ENCODE peak calls at places on chromosomes 11 and 22, in five cellular contexts. One of them, this sample, is unnamed.

GRCh38 chr11:7281083-7281482 is 29.4 kb downstream of the SYT9 start:
- DNase-seq in SJSA1: peak
- DNase-seq in tibial nerve: no peak
- DNase-seq in colonic mucosa: no peak
- DNase-seq in right cardiac atrium: no peak
- DNase-seq in this sample: no peak

GRCh38 chr22:24466831-24467249 is 28.3 kb upstream of the UPB1 start:
- DNase-seq in tibial nerve: no peak
- DNase-seq in colonic mucosa: no peak
- DNase-seq in right cardiac atrium: no peak
- DNase-seq in SJSA1: peak
- DNase-seq in this sample: peak

GRCh38 chr11:119856681-119857485 is 127.9 kb upstream of the NECTIN1 start:
- DNase-seq in colonic mucosa: no peak
- DNase-seq in right cardiac atrium: no peak
- DNase-seq in tibial nerve: no peak
- DNase-seq in SJSA1: no peak
- DNase-seq in this sample: no peak

GRCh38 chr11:19055016-19055415 is 5.5 kb downstream of the MRGPRX2 start:
- DNase-seq in right cardiac atrium: no peak
- DNase-seq in tibial nerve: no peak
- DNase-seq in SJSA1: no peak
- DNase-seq in colonic mucosa: no peak
- DNase-seq in this sample: no peak

GRCh38 chr11:12762283-12762682 is 88.1 kb downstream of the TEAD1 start:
- DNase-seq in tibial nerve: no peak
- DNase-seq in right cardiac atrium: no peak
- DNase-seq in SJSA1: no peak
- DNase-seq in colonic mucosa: no peak
- DNase-seq in this sample: no peak

GRCh38 chr22:42434283-42434682 is 2.1 kb upstream of the NFAM1 start:
- DNase-seq in SJSA1: no peak
- DNase-seq in tibial nerve: no peak
- DNase-seq in colonic mucosa: no peak
- DNase-seq in right cardiac atrium: peak
- DNase-seq in this sample: no peak

GRCh38 chr11:58616594-58616993 is 5.9 kb upstream of the CNTF start:
- DNase-seq in tibial nerve: no peak
- DNase-seq in right cardiac atrium: peak
- DNase-seq in SJSA1: peak
- DNase-seq in colonic mucosa: no peak
- DNase-seq in this sample: peak

GRCh38 chr11:113351490-113351889 is 36.1 kb upstream of the ANKK1 start:
- DNase-seq in colonic mucosa: no peak
- DNase-seq in tibial nerve: no peak
- DNase-seq in right cardiac atrium: no peak
- DNase-seq in SJSA1: no peak
- DNase-seq in this sample: no peak

GRCh38 chr11:125214466-125215204 is 50.1 kb downstream of the PKNOX2 start:
- DNase-seq in colonic mucosa: no peak
- DNase-seq in SJSA1: no peak
- DNase-seq in right cardiac atrium: peak
- DNase-seq in tibial nerve: no peak
- DNase-seq in this sample: no peak

GRCh38 chr22:21450320-21450831 is 16.8 kb upstream of the TMEM191C start:
- DNase-seq in SJSA1: no peak
- DNase-seq in tibial nerve: peak
- DNase-seq in colonic mucosa: peak
- DNase-seq in right cardiac atrium: peak
- DNase-seq in this sample: peak

GRCh38 chr11:116582621-116583020 is 190.2 kb downstream of the BUD13 start:
- DNase-seq in right cardiac atrium: no peak
- DNase-seq in SJSA1: no peak
- DNase-seq in colonic mucosa: no peak
- DNase-seq in tibial nerve: no peak
- DNase-seq in this sample: no peak

GRCh38 chr22:36741204-36741793 is 34.6 kb downstream of the IFT27 start:
- DNase-seq in colonic mucosa: no peak
- DNase-seq in tibial nerve: no peak
- DNase-seq in SJSA1: no peak
- DNase-seq in right cardiac atrium: no peak
- DNase-seq in this sample: no peak

GRCh38 chr11:103537904-103538502 is 428.8 kb downstream of the DYNC2H1 start:
- DNase-seq in SJSA1: no peak
- DNase-seq in right cardiac atrium: no peak
- DNase-seq in colonic mucosa: no peak
- DNase-seq in tibial nerve: no peak
- DNase-seq in this sample: no peak

GRCh38 chr11:123653997-123654565 is 343 bp downstream of the SCN3B start:
- DNase-seq in SJSA1: peak
- DNase-seq in tibial nerve: no peak
- DNase-seq in right cardiac atrium: peak
- DNase-seq in colonic mucosa: peak
- DNase-seq in this sample: peak

GRCh38 chr11:30210357-30210756 is 20.5 kb upstream of the FSHB start:
- DNase-seq in right cardiac atrium: no peak
- DNase-seq in tibial nerve: no peak
- DNase-seq in colonic mucosa: no peak
- DNase-seq in SJSA1: no peak
- DNase-seq in this sample: no peak

GRCh38 chr22:41831828-41832552 is 915 bp upstream of the SREBF2 start:
- DNase-seq in right cardiac atrium: no peak
- DNase-seq in tibial nerve: no peak
- DNase-seq in SJSA1: no peak
- DNase-seq in colonic mucosa: no peak
- DNase-seq in this sample: no peak

GRCh38 chr11:74822187-74822586 is 73.5 kb downstream of the RNF169 start:
- DNase-seq in right cardiac atrium: no peak
- DNase-seq in SJSA1: peak
- DNase-seq in colonic mucosa: no peak
- DNase-seq in tibial nerve: no peak
- DNase-seq in this sample: no peak

GRCh38 chr22:46006379-46007002 is 29.5 kb upstream of the WNT7B start:
- DNase-seq in right cardiac atrium: peak
- DNase-seq in colonic mucosa: peak
- DNase-seq in SJSA1: peak
- DNase-seq in tibial nerve: peak
- DNase-seq in this sample: peak
- H3K4me3 ChIP-seq in right cardiac atrium: no peak
- H3K4me3 ChIP-seq in colonic mucosa: no peak
- H3K4me3 ChIP-seq in SJSA1: peak
- H3K4me3 ChIP-seq in tibial nerve: no peak
- H3K4me3 ChIP-seq in this sample: no peak

GRCh38 chr11:84241374-84242131 is 955.4 kb upstream of the CCDC90B start:
- DNase-seq in SJSA1: no peak
- DNase-seq in tibial nerve: no peak
- DNase-seq in colonic mucosa: no peak
- DNase-seq in right cardiac atrium: no peak
- DNase-seq in this sample: no peak
- H3K4me3 ChIP-seq in SJSA1: no peak
- H3K4me3 ChIP-seq in tibial nerve: no peak
- H3K4me3 ChIP-seq in colonic mucosa: no peak
- H3K4me3 ChIP-seq in right cardiac atrium: no peak
- H3K4me3 ChIP-seq in this sample: no peak

GRCh38 chr11:9092846-9093778 is 1.7 kb upstream of the SCUBE2 start:
- DNase-seq in SJSA1: no peak
- DNase-seq in colonic mucosa: no peak
- DNase-seq in tibial nerve: no peak
- DNase-seq in right cardiac atrium: no peak
- DNase-seq in this sample: peak

GRCh38 chr11:9089636-9090035 is 1.8 kb downstream of the SCUBE2 start:
- DNase-seq in right cardiac atrium: no peak
- DNase-seq in colonic mucosa: peak
- DNase-seq in SJSA1: no peak
- DNase-seq in tibial nerve: no peak
- DNase-seq in this sample: no peak

GRCh38 chr11:9092085-9092484 is 686 bp upstream of the SCUBE2 start:
- DNase-seq in tibial nerve: no peak
- DNase-seq in SJSA1: no peak
- DNase-seq in right cardiac atrium: no peak
- DNase-seq in colonic mucosa: no peak
- DNase-seq in this sample: no peak

GRCh38 chr11:9090488-9091043 is 833 bp downstream of the SCUBE2 start:
- DNase-seq in right cardiac atrium: no peak
- DNase-seq in colonic mucosa: no peak
- DNase-seq in tibial nerve: no peak
- DNase-seq in SJSA1: no peak
- DNase-seq in this sample: no peak

DNA sequence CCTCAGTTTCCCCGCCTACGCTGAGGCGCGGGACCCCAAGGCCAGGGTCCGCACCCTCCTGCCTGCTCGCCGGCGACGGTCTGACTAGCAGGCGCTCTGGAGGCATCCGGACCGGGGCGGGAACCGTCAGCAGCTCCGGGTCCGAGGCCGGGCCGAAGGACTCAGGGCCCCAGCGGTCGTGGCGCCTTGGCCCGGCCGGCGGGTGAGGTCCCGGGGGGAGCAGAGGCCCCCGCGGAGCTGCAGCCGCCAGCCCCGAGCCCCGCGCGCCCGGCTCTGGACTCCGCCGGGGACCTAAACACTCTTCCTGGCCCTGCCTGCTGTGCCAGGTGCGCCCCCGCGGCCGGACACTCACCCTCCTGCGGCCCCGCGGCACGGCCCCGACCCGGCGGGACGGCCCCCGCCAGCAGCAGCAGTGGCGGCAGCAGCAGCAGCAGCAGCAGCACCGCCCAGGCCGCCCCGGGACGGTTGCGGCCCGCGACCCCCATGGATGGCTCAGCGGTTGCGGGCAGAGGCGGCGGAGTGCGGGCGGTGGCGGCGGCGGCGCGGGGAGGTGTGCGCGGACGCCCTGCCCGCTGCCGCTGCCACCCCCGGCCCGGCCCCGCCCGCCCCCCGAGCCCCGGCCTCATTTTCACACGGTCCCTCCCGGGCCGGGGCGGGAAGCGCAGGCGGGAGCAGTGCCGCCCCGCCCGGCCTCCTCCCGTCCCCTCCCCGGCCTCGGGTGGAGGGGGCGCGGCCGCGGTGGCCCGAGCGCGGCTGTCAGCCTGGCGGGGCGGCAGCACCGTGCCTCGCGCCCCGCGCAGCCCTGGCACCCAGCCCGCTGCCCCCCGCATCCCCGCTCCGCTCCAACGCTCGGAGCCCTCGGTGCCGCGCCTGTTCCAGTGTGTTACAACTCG is at the start of gene SCUBE2:
- DNase-seq in tibial nerve: no peak
- DNase-seq in right cardiac atrium: peak
- DNase-seq in colonic mucosa: peak
- DNase-seq in SJSA1: no peak
- DNase-seq in this sample: no peak
- H3K4me3 ChIP-seq in tibial nerve: peak
- H3K4me3 ChIP-seq in right cardiac atrium: peak
- H3K4me3 ChIP-seq in colonic mucosa: peak
- H3K4me3 ChIP-seq in SJSA1: peak
- H3K4me3 ChIP-seq in this sample: no peak

GRCh38 chr22:39144101-39144815 is 8.2 kb downstream of the CBX7 start:
- DNase-seq in colonic mucosa: peak
- DNase-seq in right cardiac atrium: no peak
- DNase-seq in SJSA1: peak
- DNase-seq in tibial nerve: no peak
- DNase-seq in this sample: no peak
- H3K4me3 ChIP-seq in colonic mucosa: peak
- H3K4me3 ChIP-seq in right cardiac atrium: peak
- H3K4me3 ChIP-seq in SJSA1: peak
- H3K4me3 ChIP-seq in tibial nerve: peak
- H3K4me3 ChIP-seq in this sample: peak

GRCh38 chr22:50624347-50625130 is 3.4 kb downstream of the ARSA start:
- DNase-seq in right cardiac atrium: no peak
- DNase-seq in SJSA1: no peak
- DNase-seq in colonic mucosa: no peak
- DNase-seq in tibial nerve: peak
- DNase-seq in this sample: no peak

GRCh38 chr22:50621948-50622722 is 5.8 kb downstream of the ARSA start:
- DNase-seq in SJSA1: no peak
- DNase-seq in right cardiac atrium: no peak
- DNase-seq in tibial nerve: no peak
- DNase-seq in colonic mucosa: peak
- DNase-seq in this sample: peak

GRCh38 chr22:50622723-50623327 is 5.1 kb downstream of the ARSA start:
- DNase-seq in tibial nerve: no peak
- DNase-seq in SJSA1: no peak
- DNase-seq in right cardiac atrium: no peak
- DNase-seq in colonic mucosa: peak
- DNase-seq in this sample: peak

GRCh38 chr22:50621491-50621880 is 6.5 kb downstream of the ARSA start:
- DNase-seq in colonic mucosa: no peak
- DNase-seq in tibial nerve: no peak
- DNase-seq in right cardiac atrium: no peak
- DNase-seq in SJSA1: no peak
- DNase-seq in this sample: no peak

DNA sequence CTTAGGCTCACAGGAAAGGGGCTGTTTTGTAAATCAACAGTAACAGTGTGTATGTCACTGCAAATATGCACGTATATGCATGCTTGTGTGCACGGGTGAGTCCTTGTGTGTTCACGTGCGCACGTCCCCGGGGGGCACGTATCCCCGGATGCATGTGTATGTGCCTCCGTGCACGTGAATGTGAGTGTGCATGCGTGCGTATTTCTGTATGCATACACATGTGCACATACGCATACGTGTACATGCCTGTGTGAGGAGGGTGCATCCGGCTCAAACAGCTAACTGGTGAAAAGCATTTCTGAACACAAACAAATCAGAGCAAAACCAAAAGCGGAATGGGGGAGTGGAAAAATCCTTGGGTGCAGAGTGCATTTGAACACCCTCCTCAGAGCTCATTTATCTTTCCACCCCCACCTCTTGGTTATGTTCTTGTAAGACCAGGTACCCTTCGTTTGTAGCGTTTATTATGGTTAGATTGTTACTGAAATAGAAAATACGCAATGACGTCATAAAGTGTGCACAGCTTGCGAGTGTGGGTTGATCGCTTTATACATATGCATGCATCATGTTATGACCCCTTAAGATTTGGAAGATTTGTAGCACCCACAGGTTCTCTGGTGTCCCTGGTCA is 7.0 kb downstream of the ARSA start:
- DNase-seq in SJSA1: no peak
- DNase-seq in right cardiac atrium: no peak
- DNase-seq in tibial nerve: no peak
- DNase-seq in colonic mucosa: peak
- DNase-seq in this sample: peak
- H3K4me3 ChIP-seq in SJSA1: no peak
- H3K4me3 ChIP-seq in right cardiac atrium: no peak
- H3K4me3 ChIP-seq in tibial nerve: no peak
- H3K4me3 ChIP-seq in colonic mucosa: peak
- H3K4me3 ChIP-seq in this sample: no peak

GRCh38 chr11:46361283-46362145 is 14.3 kb downstream of the DGKZ start:
- DNase-seq in tibial nerve: no peak
- DNase-seq in colonic mucosa: no peak
- DNase-seq in SJSA1: no peak
- DNase-seq in right cardiac atrium: peak
- DNase-seq in this sample: peak
- H3K4me3 ChIP-seq in tibial nerve: no peak
- H3K4me3 ChIP-seq in colonic mucosa: peak
- H3K4me3 ChIP-seq in SJSA1: no peak
- H3K4me3 ChIP-seq in right cardiac atrium: peak
- H3K4me3 ChIP-seq in this sample: no peak